ENCODE peak calls at places on chromosomes 12 and 14, in ten cellular contexts. M, Q, T, V, U, B, R, O, C and E are unnamed samples.

GRCh38 chr12:87793134-87793533 is 236.1 kb downstream of the C12orf50 start:
- DNase-seq in R (peak), C (no peak), O (no peak), B (no peak), U (no peak), V (no peak), T (no peak), M (no peak), Q (no peak), E (no peak)

GRCh38 chr14:23321572-23322547 is 603 bp downstream of the PABPN1 start:
- DNase-seq in M (no peak), U (peak), C (peak), R (peak), V (peak), Q (no peak), O (peak), T (peak), B (peak), E (peak)

GRCh38 chr12:122385171-122386041 is 37.1 kb downstream of the CLIP1 start:
- DNase-seq in M (no peak), B (no peak), V (no peak), R (no peak), C (no peak), T (no peak), O (no peak), Q (no peak), U (no peak), E (no peak)

GRCh38 chr14:35385042-35385839 is 19.3 kb downstream of the NFKBIA start:
- DNase-seq in V (peak), O (peak), M (no peak), B (no peak), Q (no peak), T (no peak), R (peak), C (no peak), U (peak), E (no peak)

GRCh38 chr12:109277899-109278762 is 31.0 kb downstream of the FOXN4 start:
- DNase-seq in C (no peak), Q (no peak), M (no peak), B (peak), O (no peak), U (no peak), T (no peak), V (no peak), R (peak), E (no peak)

GRCh38 chr14:104747876-104748275 is 5.1 kb upstream of the SIVA1 start:
- DNase-seq in O (no peak), M (no peak), V (no peak), B (no peak), Q (no peak), R (no peak), C (no peak), T (no peak), U (no peak), E (no peak)

GRCh38 chr12:64890873-64891468 is 66.5 kb downstream of the TBC1D30 start:
- DNase-seq in Q (peak), R (peak), V (no peak), M (no peak), C (no peak), O (peak), T (peak), U (peak), B (peak), E (no peak)

GRCh38 chr14:69667938-69668336 is 56.5 kb downstream of the SUSD6 start:
- DNase-seq in O (no peak), Q (no peak), M (no peak), V (no peak), U (no peak), T (no peak), R (no peak), C (no peak), B (no peak), E (no peak)

GRCh38 chr12:108730337-108731104 is 797 bp downstream of the CORO1C start:
- DNase-seq in T (peak), B (peak), U (peak), M (no peak), Q (peak), R (peak), O (peak), V (peak), C (peak), E (peak)

GRCh38 chr12:66188584-66189475 is at the start of gene IRAK3:
- DNase-seq in O (no peak), C (no peak), U (no peak), B (peak), T (no peak), R (peak), M (no peak), Q (peak), V (peak), E (no peak)

GRCh38 chr12:130401703-130402102 is 64.0 kb downstream of the PIWIL1 start:
- DNase-seq in Q (no peak), V (no peak), R (no peak), B (no peak), T (peak), U (no peak), M (no peak), O (no peak), C (no peak), E (no peak)

GRCh38 chr12:49929581-49929980 is 21.0 kb upstream of the AQP2 start:
- DNase-seq in B (no peak), U (no peak), M (no peak), R (no peak), Q (no peak), O (no peak), C (no peak), V (no peak), T (no peak), E (no peak)

GRCh38 chr14:95774265-95775160 is 60.6 kb upstream of the TCL1A start:
- DNase-seq in V (no peak), R (peak), B (peak), O (no peak), U (no peak), T (peak), C (peak), M (peak), Q (peak), E (no peak)

GRCh38 chr12:117587646-117588287 is 226.3 kb upstream of the NOS1 start:
- DNase-seq in C (peak), O (no peak), Q (peak), B (peak), T (peak), V (peak), U (no peak), M (no peak), R (peak), E (peak)

GRCh38 chr12:96354326-96354725 is 45.9 kb downstream of the CDK17 start:
- DNase-seq in T (no peak), U (no peak), B (no peak), V (no peak), C (no peak), R (no peak), Q (no peak), O (no peak), M (no peak), E (no peak)

GRCh38 chr14:31682768-31683167 is 121.6 kb downstream of the NUBPL start:
- DNase-seq in V (no peak), T (no peak), R (no peak), Q (no peak), O (no peak), M (no peak), C (no peak), U (no peak), B (no peak), E (no peak)

GRCh38 chr14:74838141-74838540 is 37.8 kb downstream of the PROX2 start:
- DNase-seq in V (no peak), U (no peak), O (no peak), R (no peak), M (no peak), Q (no peak), T (no peak), B (no peak), C (no peak), E (no peak)

GRCh38 chr12:13950502-13950901 is 30.9 kb downstream of the GRIN2B start:
- DNase-seq in O (no peak), C (no peak), M (no peak), R (no peak), Q (no peak), T (no peak), V (no peak), B (no peak), U (no peak), E (no peak)

GRCh38 chr14:22824711-22825359 is 4.9 kb upstream of the MRPL52 start:
- DNase-seq in C (no peak), O (peak), T (no peak), R (peak), Q (no peak), B (peak), V (no peak), U (peak), M (no peak), E (no peak)

GRCh38 chr12:123134265-123134664 is 16.6 kb downstream of the PITPNM2 start:
- DNase-seq in Q (no peak), B (no peak), R (no peak), T (no peak), U (no peak), M (no peak), C (no peak), V (no peak), O (no peak), E (no peak)

GRCh38 chr12:43921666-43922337 is 85.9 kb downstream of the TMEM117 start:
- DNase-seq in B (no peak), O (no peak), U (no peak), C (no peak), T (no peak), V (no peak), M (no peak), Q (no peak), R (no peak), E (no peak)

GRCh38 chr12:115273446-115273845 is 589.5 kb upstream of the TBX3 start:
- DNase-seq in B (no peak), O (no peak), M (no peak), U (no peak), T (no peak), C (no peak), R (no peak), V (no peak), Q (no peak), E (no peak)

GRCh38 chr12:72089678-72090077 is 151.0 kb downstream of the TPH2 start:
- DNase-seq in O (no peak), B (no peak), T (no peak), R (no peak), U (no peak), V (no peak), M (no peak), C (no peak), Q (no peak), E (no peak)

GRCh38 chr14:69259176-69259530 is 805 bp upstream of the GALNT16 start:
- DNase-seq in U (no peak), Q (no peak), R (no peak), V (no peak), T (no peak), M (no peak), C (no peak), O (no peak), B (no peak), E (no peak)

GRCh38 chr14:21264025-21264801 is 5.0 kb downstream of the HNRNPC start:
- DNase-seq in B (peak), T (no peak), Q (peak), U (no peak), V (no peak), O (peak), M (no peak), C (no peak), R (peak), E (no peak)

GRCh38 chr12:98532687-98533304 is 17.4 kb downstream of the TMPO start:
- DNase-seq in V (no peak), M (no peak), T (peak), U (peak), R (peak), B (peak), Q (peak), O (no peak), C (no peak), E (no peak)

GRCh38 chr12:4006743-4007142 is 133.5 kb upstream of the PARP11 start:
- DNase-seq in B (peak), C (no peak), U (no peak), O (no peak), M (no peak), Q (no peak), R (no peak), V (no peak), T (no peak), E (no peak)

GRCh38 chr14:21518725-21519124 is 7.4 kb downstream of the SALL2 start:
- DNase-seq in C (no peak), B (no peak), T (no peak), V (no peak), Q (no peak), R (no peak), O (no peak), M (no peak), U (no peak), E (no peak)

GRCh38 chr12:132695431-132695830 is 8.0 kb downstream of the PXMP2 start:
- DNase-seq in C (no peak), T (no peak), R (no peak), U (no peak), V (no peak), B (no peak), Q (no peak), O (no peak), M (no peak), E (no peak)

GRCh38 chr12:58067610-58068387 is 126.4 kb downstream of the ATP23 start:
- DNase-seq in R (peak), V (no peak), O (peak), U (peak), C (no peak), T (no peak), Q (no peak), M (no peak), B (peak), E (no peak)

GRCh38 chr14:100219126-100219785 is 19.7 kb upstream of the YY1 start:
- DNase-seq in R (no peak), B (no peak), Q (no peak), V (no peak), M (no peak), O (no peak), T (no peak), U (no peak), C (no peak), E (no peak)